ENCODE peak calls at places on chromosomes 16 and 17, in four cellular contexts. U, S, H and V are unnamed samples.

GRCh38 chr17:34207572-34207971 is 47.5 kb upstream of the CCL2 start:
- DNase-seq in U (no peak), S (no peak), H (no peak), V (no peak)

GRCh38 chr16:50925758-50926357 is 184.0 kb downstream of the CYLD start:
- DNase-seq in U (no peak), S (no peak), H (no peak), V (no peak)

GRCh38 chr16:64846966-64847365 is 274.9 kb downstream of the CDH11 start:
- DNase-seq in U (no peak), S (no peak), H (no peak), V (no peak)

GRCh38 chr16:19861811-19862327 is 22.8 kb downstream of the GPRC5B start:
- DNase-seq in U (no peak), S (no peak), H (no peak), V (no peak)

GRCh38 chr16:709651-710499 is 4.3 kb upstream of the FBXL16 start:
- DNase-seq in U (no peak), S (no peak), H (peak; percentile 76), V (no peak)

GRCh38 chr16:76059701-76060100 is 217.5 kb upstream of the CNTNAP4 start:
- DNase-seq in U (no peak), S (no peak), H (no peak), V (no peak)

GRCh38 chr17:48054238-48055185 is 6.4 kb downstream of the NFE2L1 start:
- DNase-seq in U (no peak), S (no peak), H (peak; percentile 66), V (no peak)

GRCh38 chr16:17836868-17837602 is 366.3 kb upstream of the XYLT1 start:
- DNase-seq in U (no peak), S (no peak), H (no peak), V (no peak)

GRCh38 chr17:40680998-40681397 is 16.0 kb upstream of the KRT222 start:
- DNase-seq in U (no peak), S (no peak), H (no peak), V (no peak)

GRCh38 chr17:80955673-80956306 is 35.9 kb upstream of the CHMP6 start:
- DNase-seq in U (no peak), S (no peak), H (no peak), V (no peak)

GRCh38 chr17:77644981-77645380 is 313.5 kb upstream of the TNRC6C start:
- DNase-seq in U (no peak), S (no peak), H (no peak), V (no peak)

GRCh38 chr17:81397314-81398169 is 2.3 kb downstream of the BAHCC1 start:
- DNase-seq in U (no peak), S (no peak), H (no peak), V (peak; percentile 61)

GRCh38 chr17:55720917-55721836 is 1.5 kb downstream of the TMEM100 start:
- DNase-seq in U (no peak), S (no peak), H (no peak), V (no peak)

GRCh38 chr16:88472637-88473205 is 19.6 kb downstream of the ZFPM1 start:
- DNase-seq in U (no peak), S (no peak), H (no peak), V (no peak)

GRCh38 chr16:84800118-84800517 is 19.7 kb upstream of the CRISPLD2 start:
- DNase-seq in U (no peak), S (no peak), H (no peak), V (no peak)

GRCh38 chr17:44786551-44787081 is 27.8 kb downstream of the ADAM11 start:
- DNase-seq in U (no peak), S (no peak), H (no peak), V (no peak)

GRCh38 chr16:88276591-88276990 is 106.2 kb upstream of the ZNF469 start:
- DNase-seq in U (no peak), S (no peak), H (no peak), V (no peak)

GRCh38 chr16:66899945-66900688 is 18.6 kb downstream of the CDH16 start:
- DNase-seq in U (no peak), S (peak; percentile 0), H (peak; percentile 82), V (peak; percentile 19)

GRCh38 chr17:72378414-72379395 is 257.9 kb downstream of the SOX9 start:
- DNase-seq in U (no peak), S (no peak), H (no peak), V (no peak)

GRCh38 chr17:75680431-75680830 is 13.3 kb downstream of the SAP30BP start:
- DNase-seq in U (no peak), S (no peak), H (no peak), V (no peak)

GRCh38 chr17:19306160-19307111 is 56.1 kb downstream of the B9D1 start:
- DNase-seq in U (peak; percentile 94), S (peak; percentile 52), H (no peak), V (peak; percentile 18)

GRCh38 chr16:57720142-57720575 is 15.4 kb upstream of the KATNB1 start:
- DNase-seq in U (no peak), S (no peak), H (peak; percentile 60), V (peak; percentile 77)
- TF ChIP-seq SPI1 in U (no peak), S (no peak), H (no peak), V (no peak)

GRCh38 chr17:11176549-11176948 is 64.5 kb upstream of the SHISA6 start:
- DNase-seq in U (no peak), S (no peak), H (no peak), V (no peak)

GRCh38 chr17:11178576-11178975 is 62.4 kb upstream of the SHISA6 start:
- DNase-seq in U (no peak), S (no peak), H (no peak), V (no peak)

GRCh38 chr17:11182430-11182829 is 58.6 kb upstream of the SHISA6 start:
- DNase-seq in U (no peak), S (no peak), H (no peak), V (no peak)

DNA sequence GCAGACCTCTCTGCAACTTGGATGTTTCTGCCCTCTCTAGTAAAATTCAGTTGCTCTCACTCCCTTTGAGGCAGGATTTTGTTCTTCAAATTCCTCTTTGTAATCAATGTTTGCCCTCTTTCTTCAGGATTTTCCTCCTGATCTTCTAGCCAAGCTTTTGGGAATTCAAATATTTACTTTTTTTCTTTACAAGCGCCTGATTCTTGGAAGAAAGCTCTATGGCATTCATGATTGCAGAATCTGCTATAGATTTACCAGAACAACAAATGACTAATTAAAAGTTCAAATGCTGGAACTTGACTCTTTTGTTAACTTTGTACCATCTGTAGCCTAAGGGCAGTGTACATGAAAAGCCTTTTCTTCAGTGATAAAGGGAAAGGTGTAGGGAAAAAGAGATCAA is 63.7 kb upstream of the SHISA6 start:
- DNase-seq in U (no peak), S (no peak), H (no peak), V (no peak)
- TF ChIP-seq POLR2AphosphoS5 in U (no peak), S (no peak), H (no peak), V (no peak)

GRCh38 chr16:5480796-5481195 is 383.2 kb upstream of the EEF2KMT start:
- DNase-seq in U (no peak), S (no peak), H (no peak), V (no peak)

GRCh38 chr16:5479925-5480324 is 382.3 kb upstream of the EEF2KMT start:
- DNase-seq in U (no peak), S (no peak), H (no peak), V (no peak)
- TF ChIP-seq SPI1 in U (no peak), S (no peak), H (no peak), V (no peak)

DNA sequence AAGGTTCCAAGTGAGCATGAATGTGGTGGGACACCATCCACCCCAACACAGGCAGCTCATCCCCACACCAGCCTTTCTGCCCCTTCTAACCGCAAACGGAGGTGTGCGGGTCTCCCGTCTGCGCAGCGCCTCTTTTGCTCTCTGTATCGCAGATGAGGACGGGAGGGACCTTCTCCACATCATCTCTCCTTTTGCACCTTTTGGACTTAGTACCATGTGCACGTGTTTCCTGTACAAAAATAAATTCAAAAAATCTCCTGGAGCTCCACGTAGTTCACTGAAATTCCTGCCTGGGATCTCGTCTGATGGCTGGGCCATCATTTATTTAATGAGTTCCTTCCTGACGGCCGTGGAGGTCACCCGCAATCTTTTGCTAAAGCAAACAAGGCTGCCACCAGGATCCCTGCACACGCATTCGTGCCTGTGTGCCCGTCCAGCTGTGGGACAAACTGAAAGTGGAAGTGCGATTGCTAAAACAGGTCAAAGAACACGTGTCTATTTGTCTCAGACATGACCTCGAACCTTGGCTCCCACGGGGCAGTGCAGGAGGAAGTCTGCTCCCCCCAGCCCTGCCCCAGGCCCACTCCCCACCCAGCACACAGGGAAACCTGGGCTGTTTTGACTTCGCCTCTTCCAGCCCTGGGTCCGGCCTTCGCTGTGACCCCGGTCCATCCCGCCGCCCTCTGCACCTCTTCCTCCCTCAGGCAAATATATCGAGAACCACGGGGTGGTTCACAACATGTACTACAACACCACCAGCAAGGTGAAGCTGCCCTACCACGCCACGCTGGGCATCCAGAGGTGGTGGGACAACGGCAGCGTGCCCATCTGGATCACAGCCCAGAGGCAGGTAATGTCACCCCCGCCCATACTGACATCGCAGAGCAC is 2.3 kb downstream of the ENPP7 start:
- DNase-seq in U (peak; percentile 55), S (peak; percentile 77), H (no peak), V (peak; percentile 14)
- TF ChIP-seq POLR2AphosphoS5 in U (peak; percentile 54), S (peak; percentile 54), H (no peak), V (no peak)

GRCh38 chr17:46106966-46107644 is 86.1 kb downstream of the KANSL1 start:
- DNase-seq in U (no peak), S (no peak), H (no peak), V (no peak)
- TF ChIP-seq SPI1 in U (no peak), S (no peak), H (no peak), V (no peak)

DNA sequence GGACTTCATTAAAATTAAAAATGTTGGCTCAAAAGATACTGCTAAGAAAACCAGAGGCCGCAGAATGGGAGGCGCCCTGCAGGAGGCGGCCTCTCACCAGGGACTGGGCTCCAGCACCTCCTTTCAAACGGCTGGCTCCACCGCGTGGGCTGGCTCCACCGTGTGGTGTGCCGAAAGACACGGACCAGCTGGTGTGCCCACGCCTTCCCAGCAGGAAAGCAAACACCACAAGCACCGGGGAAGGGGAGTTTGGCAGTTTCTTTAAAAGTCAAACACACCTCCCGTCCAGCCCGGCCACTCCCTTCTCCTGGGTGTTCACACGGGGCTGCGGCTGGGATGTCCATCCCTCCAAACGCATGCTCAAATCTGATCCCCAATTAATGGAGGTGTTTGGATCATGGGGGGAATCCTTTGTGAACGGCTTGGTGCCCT is 13.9 kb downstream of the HAGH start:
- DNase-seq in U (no peak), S (no peak), H (peak; percentile 75), V (peak; percentile 41)
- TF ChIP-seq POLR2AphosphoS5 in U (no peak), S (no peak), H (no peak), V (no peak)

DNA sequence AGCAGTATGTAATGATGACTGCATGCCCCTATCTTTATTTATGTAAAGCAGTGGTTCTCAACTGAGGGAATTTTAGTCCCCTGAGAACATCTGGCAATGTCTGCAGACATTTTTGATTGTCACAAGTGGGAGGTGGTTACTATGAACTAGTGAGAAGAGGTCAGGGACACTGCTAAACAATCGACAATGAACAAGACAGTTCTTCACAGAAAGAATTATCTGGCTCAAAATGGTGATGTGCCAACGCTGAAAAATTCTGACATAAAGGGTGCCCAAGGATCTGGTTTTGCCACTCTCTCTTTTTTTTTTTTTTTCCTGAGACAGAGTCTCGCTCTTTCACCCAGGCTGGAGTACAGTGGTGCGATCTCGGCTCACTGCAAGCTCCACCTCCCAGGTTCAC is 89.2 kb downstream of the ITFG1 start:
- DNase-seq in U (no peak), S (no peak), H (no peak), V (no peak)
- TF ChIP-seq SPI1 in U (no peak), S (no peak), H (no peak), V (no peak)